ENCODE peak calls at places on chromosomes 4 and X, in eight cellular contexts. R, H, W, P, I, S, U and D are unnamed samples.

GRCh38 chr4:185190001-185190856 is 13.6 kb downstream of the CFAP97 start:
- DNase-seq in R (no peak), H (no peak), W (no peak), P (no peak), I (no peak), S (no peak), U (no peak), D (no peak)

GRCh38 chrX:80648023-80648422 is 161.7 kb downstream of the BRWD3 start:
- DNase-seq in R (no peak), H (no peak), W (no peak), P (peak; percentile 0), I (no peak), S (no peak), U (peak; percentile 7), D (peak; percentile 5)

GRCh38 chrX:72545990-72546389 is 26.7 kb downstream of the HDAC8 start:
- DNase-seq in R (no peak), H (no peak), W (no peak), P (no peak), I (no peak), S (no peak), U (peak; percentile 7), D (no peak)

GRCh38 chr4:80925293-80925692 is 105.2 kb upstream of the BMP3 start:
- DNase-seq in R (no peak), H (no peak), W (no peak), P (no peak), I (no peak), S (no peak), U (no peak), D (no peak)

GRCh38 chrX:101117701-101118100 is 19.7 kb downstream of the CENPI start:
- DNase-seq in R (no peak), H (no peak), W (no peak), P (no peak), I (no peak), S (no peak), U (no peak), D (peak; percentile 43)

GRCh38 chrX:128634754-128635153 is 582.6 kb upstream of the ACTRT1 start:
- DNase-seq in R (no peak), H (no peak), W (no peak), P (no peak), I (no peak), S (no peak), U (no peak), D (no peak)

GRCh38 chr4:86818845-86819244 is 30.3 kb downstream of the SLC10A6 start:
- DNase-seq in R (no peak), H (no peak), W (no peak), P (peak; percentile 17), I (no peak), S (no peak), U (peak; percentile 39), D (no peak)

GRCh38 chr4:185201983-185202962 is 1.5 kb downstream of the CFAP97 start:
- DNase-seq in R (no peak), H (no peak), W (no peak), P (peak; percentile 50), I (no peak), S (peak; percentile 12), U (no peak), D (peak; percentile 51)

GRCh38 chrX:71618303-71618721 is at the start of gene CXCR3:
- DNase-seq in R (no peak), H (peak; percentile 19), W (no peak), P (peak; percentile 92), I (no peak), S (no peak), U (no peak), D (no peak)

GRCh38 chr4:184312126-184312525 is 94.5 kb upstream of the ENPP6 start:
- DNase-seq in R (no peak), H (no peak), W (no peak), P (no peak), I (no peak), S (no peak), U (no peak), D (no peak)

GRCh38 chr4:168421671-168422070 is 58.6 kb downstream of the DDX60L start:
- DNase-seq in R (no peak), H (no peak), W (no peak), P (no peak), I (no peak), S (no peak), U (no peak), D (peak; percentile 19)